ENCODE peak calls at places on chromosomes 7 and 10, in ten cellular contexts. C is activated CD4-positive, alpha-beta T cell treated with anti-CD3 and anti-CD28 coated beads, Interleukin-2, amount 50 U/mL, for 1 hour; U is NCI-H1417; Q is AG10803; B is T-helper 2 cell; I is neural crest cell; N is NCI-H1092 treated with DMSO at 0.1 percent for 48 hours; G is stimulated activated CD4-positive, alpha-beta T cell treated with anti-CD3 and anti-CD28 coated beads, Interleukin-4, amount 100 ng/mL, for 4 hours; T is HTR-8/SVneo; W is PC-3. R is an unnamed sample.

GRCh38 chr10:74738985-74739567 is 87.3 kb upstream of the KAT6B start:
- DNase-seq in Q (no peak), C (no peak), G (peak), I (no peak), N (no peak), U (no peak), T (no peak), W (peak), B (peak), R (peak)

GRCh38 chr7:2477447-2478386 is 1.5 kb upstream of the GRIFIN start:
- DNase-seq in N (peak), G (peak), C (peak), W (peak), B (peak), U (peak), I (peak), Q (peak), T (peak), R (peak)

GRCh38 chr7:134720091-134720935 is 59.1 kb upstream of the CALD1 start:
- DNase-seq in G (no peak), T (no peak), B (no peak), W (no peak), C (no peak), Q (peak), U (no peak), N (no peak), I (no peak), R (no peak)

GRCh38 chr7:90777075-90777864 is 181.1 kb downstream of the CDK14 start:
- DNase-seq in U (no peak), I (no peak), W (no peak), T (no peak), N (peak), B (no peak), Q (no peak), C (no peak), G (no peak), R (no peak)

GRCh38 chr10:11245510-11245909 is 227.8 kb downstream of the CELF2 start:
- DNase-seq in W (no peak), N (no peak), I (no peak), Q (no peak), G (peak), T (no peak), U (no peak), B (no peak), C (no peak), R (no peak)

GRCh38 chr10:27240891-27241639 is 468 bp upstream of the ACBD5 start:
- DNase-seq in I (peak), T (no peak), U (peak), N (peak), B (peak), Q (no peak), G (no peak), W (peak), C (peak), R (no peak)

GRCh38 chr10:88944813-88945212 is 7.8 kb downstream of the ACTA2 start:
- DNase-seq in G (no peak), U (no peak), W (no peak), Q (no peak), B (no peak), C (no peak), N (no peak), T (no peak), I (no peak), R (no peak)

GRCh38 chr7:3282457-3282856 is 18.6 kb upstream of the SDK1 start:
- DNase-seq in C (no peak), W (no peak), N (no peak), T (no peak), I (no peak), B (no peak), G (no peak), U (no peak), Q (no peak), R (no peak)

GRCh38 chr7:100539436-100540006 is 518 bp downstream of the AGFG2 start:
- DNase-seq in G (no peak), Q (no peak), U (peak), B (no peak), N (no peak), W (no peak), C (no peak), T (no peak), I (peak), R (no peak)

GRCh38 chr7:93011351-93012294 is 106.2 kb downstream of the SAMD9 start:
- DNase-seq in T (no peak), N (no peak), I (no peak), U (no peak), Q (peak), C (no peak), W (peak), B (no peak), G (no peak), R (no peak)

GRCh38 chr7:27143022-27143949 is at the start of gene HOXA5:
- DNase-seq in U (peak), T (peak), I (peak), C (no peak), Q (peak), W (no peak), G (no peak), B (no peak), N (peak), R (no peak)

GRCh38 chr7:95999481-95999880 is 227.1 kb downstream of the DYNC1I1 start:
- DNase-seq in W (no peak), C (no peak), T (no peak), G (no peak), B (no peak), I (no peak), Q (no peak), N (no peak), U (no peak), R (no peak)

GRCh38 chr10:51654918-51655317 is 44.5 kb downstream of the CSTF2T start:
- DNase-seq in T (no peak), I (no peak), B (no peak), Q (peak), G (no peak), N (no peak), W (no peak), C (no peak), U (no peak), R (no peak)

GRCh38 chr7:115678049-115678982 is 352.2 kb downstream of the TFEC start:
- DNase-seq in N (peak), U (peak), C (no peak), G (no peak), I (no peak), T (no peak), W (peak), Q (peak), B (no peak), R (peak)

GRCh38 chr10:94123253-94123995 is 129.7 kb downstream of the PLCE1 start:
- DNase-seq in I (no peak), G (no peak), C (no peak), B (no peak), Q (peak), N (no peak), W (peak), T (peak), U (peak), R (no peak)

GRCh38 chr10:3740157-3740871 is 44.7 kb downstream of the KLF6 start:
- DNase-seq in T (no peak), W (peak), B (no peak), Q (peak), C (no peak), G (no peak), I (no peak), U (no peak), N (no peak), R (no peak)

GRCh38 chr10:98267069-98267893 is 713 bp downstream of the LOXL4 start:
- DNase-seq in U (peak), N (no peak), W (no peak), C (no peak), Q (peak), T (no peak), G (no peak), B (no peak), I (no peak), R (no peak)

GRCh38 chr10:31262672-31263071 is 56.3 kb upstream of the ZEB1 start:
- DNase-seq in Q (peak), W (no peak), B (no peak), N (no peak), T (no peak), C (no peak), G (no peak), U (no peak), I (no peak), R (no peak)

GRCh38 chr7:101168412-101169049 is 3.2 kb upstream of the VGF start:
- DNase-seq in T (no peak), N (no peak), G (peak), I (no peak), W (no peak), U (no peak), Q (no peak), C (no peak), B (no peak), R (no peak)

GRCh38 chr7:13077466-13077865 is 390.0 kb downstream of the ARL4A start:
- DNase-seq in B (no peak), N (no peak), I (no peak), C (no peak), Q (peak), U (no peak), W (peak), G (no peak), T (peak), R (no peak)

GRCh38 chr10:132572545-132572937 is 35.0 kb downstream of the INPP5A start:
- DNase-seq in N (no peak), G (no peak), I (no peak), B (no peak), Q (peak), W (peak), T (no peak), C (no peak), U (peak), R (no peak)

GRCh38 chr7:50436133-50436802 is 13.9 kb downstream of the FIGNL1 start:
- DNase-seq in T (peak), N (no peak), U (no peak), W (peak), C (no peak), I (no peak), Q (peak), G (no peak), B (no peak), R (no peak)

GRCh38 chr7:24701232-24701898 is 55.9 kb downstream of the GSDME start:
- DNase-seq in Q (peak), I (no peak), T (peak), U (no peak), G (no peak), C (no peak), B (no peak), N (no peak), W (peak), R (no peak)

GRCh38 chr7:27160147-27160545 is 3.7 kb upstream of the HOXA7 start:
- DNase-seq in W (peak), Q (no peak), U (peak), C (no peak), T (no peak), G (no peak), N (no peak), B (no peak), I (no peak), R (no peak)

GRCh38 chr10:102602272-102603045 is 41.8 kb upstream of the TRIM8 start:
- DNase-seq in T (no peak), B (no peak), C (no peak), W (no peak), I (no peak), G (no peak), N (no peak), Q (peak), U (no peak), R (no peak)

GRCh38 chr7:23106801-23107713 is 1.5 kb downstream of the KLHL7 start:
- DNase-seq in C (no peak), G (no peak), Q (no peak), B (no peak), W (peak), I (no peak), T (no peak), U (peak), N (peak), R (no peak)

GRCh38 chr10:85614981-85615380 is 751.6 kb downstream of the GRID1 start:
- DNase-seq in G (no peak), B (no peak), N (no peak), U (no peak), I (no peak), C (no peak), W (no peak), T (no peak), Q (no peak), R (no peak)

GRCh38 chr7:158685727-158686126 is 18.9 kb downstream of the NCAPG2 start:
- DNase-seq in U (no peak), Q (peak), W (no peak), N (no peak), B (no peak), I (no peak), G (no peak), C (no peak), T (no peak), R (no peak)

GRCh38 chr10:98694014-98694413 is 247.3 kb upstream of the HPS1 start:
- DNase-seq in G (no peak), N (no peak), T (no peak), Q (peak), W (no peak), C (no peak), B (no peak), U (no peak), I (no peak), R (no peak)

GRCh38 chr7:116353614-116354013 is 143.3 kb downstream of the TES start:
- DNase-seq in B (no peak), N (no peak), Q (no peak), U (no peak), C (no peak), G (no peak), T (no peak), I (no peak), W (no peak), R (peak)

GRCh38 chr7:129163875-129164544 is 19.5 kb downstream of the TSPAN33 start:
- DNase-seq in Q (peak), I (no peak), G (no peak), C (no peak), N (peak), B (no peak), W (peak), U (peak), T (peak), R (peak)

GRCh38 chr7:102321351-102322201 is 34.7 kb downstream of the SPDYE6 start:
- DNase-seq in I (peak), B (no peak), U (no peak), G (no peak), N (no peak), Q (no peak), C (no peak), T (no peak), W (no peak), R (no peak)

GRCh38 chr10:98307916-98308315 is 39.9 kb upstream of the LOXL4 start:
- DNase-seq in G (no peak), C (no peak), Q (no peak), T (no peak), N (no peak), I (no peak), U (no peak), W (no peak), B (no peak), R (no peak)

GRCh38 chr7:152459724-152460251 is 24.0 kb upstream of the KMT2C start:
- DNase-seq in Q (no peak), N (peak), T (peak), C (no peak), G (no peak), I (no peak), U (peak), W (peak), B (no peak), R (no peak)

GRCh38 chr7:6026917-6027316 is 4.3 kb upstream of the ANKRD61 start:
- DNase-seq in N (no peak), G (no peak), I (no peak), C (no peak), W (no peak), T (no peak), U (no peak), Q (no peak), B (no peak), R (no peak)

GRCh38 chr7:140640727-140641531 is at the start of gene DENND2A:
- DNase-seq in U (peak), G (no peak), T (peak), I (peak), B (no peak), Q (peak), C (no peak), N (peak), W (peak), R (no peak)

GRCh38 chr10:35780970-35781642 is 139.0 kb upstream of the FZD8 start:
- DNase-seq in U (no peak), I (no peak), W (peak), Q (no peak), G (no peak), C (no peak), B (no peak), N (no peak), T (no peak), R (no peak)

GRCh38 chr7:134826105-134826504 is 46.7 kb downstream of the CALD1 start:
- DNase-seq in B (no peak), C (no peak), N (no peak), U (no peak), Q (peak), W (no peak), G (no peak), T (no peak), I (no peak), R (no peak)

GRCh38 chr10:129963831-129964501 is at the start of gene EBF3:
- DNase-seq in Q (peak), I (peak), U (peak), W (peak), G (peak), N (peak), B (peak), T (peak), C (peak), R (peak)